ENCODE peak calls at places on chromosome 6, in ten cellular contexts. L is HepG2, Q is hepatocyte, G is brain microvascular endothelial cell, R is mesothelial cell of epicardium, W is fibroblast of the aortic adventitia, X is lower leg skin, N is dorsolateral prefrontal cortex, M is fibroblast of mammary gland, J is GM12878. S is an unnamed sample.
A peak's percentile ranks its signal among the peaks of the same experiment; 100 is the strongest.

GRCh38 chr6:10404799-10405524 is 9.9 kb downstream of the TFAP2A start:
- DNase-seq in L (no peak), Q (no peak), G (no peak), R (no peak), W (no peak), X (no peak), N (no peak), M (no peak), J (no peak), S (no peak)

GRCh38 chr6:16669227-16669626 is 92.0 kb downstream of the ATXN1 start:
- DNase-seq in L (peak; percentile 33), Q (no peak), G (peak; percentile 56), R (no peak), W (peak; percentile 72), X (no peak), N (no peak), M (peak; percentile 91), J (no peak), S (no peak)

GRCh38 chr6:50822078-50822476 is 3.4 kb downstream of the TFAP2B start:
- DNase-seq in L (no peak), Q (no peak), G (peak; percentile 5), R (no peak), W (no peak), X (no peak), N (no peak), M (no peak), J (no peak), S (no peak)

GRCh38 chr6:37566209-37566859 is 66.6 kb upstream of the CCDC167 start:
- DNase-seq in L (no peak), Q (peak; percentile 68), G (peak; percentile 18), R (peak; percentile 81), W (peak; percentile 30), X (no peak), N (peak; percentile 53), M (peak; percentile 11), J (no peak), S (peak; percentile 80)

GRCh38 chr6:138030872-138031271 is 76.3 kb downstream of the PERP start:
- DNase-seq in L (no peak), Q (no peak), G (no peak), R (no peak), W (no peak), X (no peak), N (no peak), M (no peak), J (no peak), S (no peak)

GRCh38 chr6:41547799-41548097 is 1.6 kb downstream of the FOXP4 start:
- DNase-seq in L (no peak), Q (peak; percentile 31), G (no peak), R (no peak), W (no peak), X (no peak), N (no peak), M (no peak), J (no peak), S (no peak)

GRCh38 chr6:41672016-41672415 is 33.7 kb downstream of the MDFI start:
- DNase-seq in L (no peak), Q (no peak), G (no peak), R (no peak), W (no peak), X (no peak), N (no peak), M (no peak), J (no peak), S (no peak)

GRCh38 chr6:90074161-90074560 is 179.9 kb downstream of the GJA10 start:
- DNase-seq in L (peak; percentile 15), Q (no peak), G (no peak), R (no peak), W (no peak), X (no peak), N (no peak), M (peak; percentile 14), J (no peak), S (no peak)

GRCh38 chr6:49463612-49463967 is 420 bp downstream of the CENPQ start:
- DNase-seq in L (no peak), Q (no peak), G (no peak), R (no peak), W (no peak), X (no peak), N (no peak), M (no peak), J (no peak), S (no peak)

GRCh38 chr6:16511723-16512584 is 249.3 kb downstream of the ATXN1 start:
- DNase-seq in L (no peak), Q (no peak), G (no peak), R (no peak), W (no peak), X (no peak), N (no peak), M (no peak), J (peak; percentile 72), S (no peak)

GRCh38 chr6:34513628-34514027 is 42.5 kb downstream of the SPDEF start:
- DNase-seq in L (no peak), Q (no peak), G (no peak), R (no peak), W (no peak), X (no peak), N (no peak), M (no peak), J (no peak), S (peak; percentile 97)

GRCh38 chr6:167953551-167953950 is 43.9 kb upstream of the KIF25 start:
- DNase-seq in L (no peak), Q (no peak), G (no peak), R (no peak), W (no peak), X (no peak), N (no peak), M (no peak), J (no peak), S (no peak)

GRCh38 chr6:82711992-82712788 is 348.6 kb downstream of the TPBG start:
- DNase-seq in L (no peak), Q (no peak), G (no peak), R (no peak), W (peak; percentile 66), X (peak; percentile 36), N (no peak), M (peak; percentile 71), J (no peak), S (no peak)

GRCh38 chr6:33314943-33315752 is 1.3 kb upstream of the TAPBP start:
- DNase-seq in L (no peak), Q (peak; percentile 79), G (no peak), R (no peak), W (no peak), X (no peak), N (no peak), M (peak; percentile 23), J (no peak), S (no peak)

GRCh38 chr6:117200067-117200466 is 65.3 kb upstream of the VGLL2 start:
- DNase-seq in L (no peak), Q (no peak), G (no peak), R (no peak), W (no peak), X (no peak), N (peak; percentile 31), M (no peak), J (no peak), S (no peak)

GRCh38 chr6:161410736-161411135 is 136.9 kb upstream of the AGPAT4 start:
- DNase-seq in L (no peak), Q (no peak), G (no peak), R (no peak), W (no peak), X (no peak), N (no peak), M (no peak), J (no peak), S (no peak)

GRCh38 chr6:25022140-25022553 is 86.4 kb upstream of the RIPOR2 start:
- DNase-seq in L (no peak), Q (no peak), G (no peak), R (no peak), W (peak; percentile 28), X (no peak), N (no peak), M (peak; percentile 36), J (no peak), S (no peak)

GRCh38 chr6:162736933-162737332 is 9.2 kb downstream of the PACRG start:
- DNase-seq in L (no peak), Q (no peak), G (no peak), R (no peak), W (no peak), X (no peak), N (no peak), M (no peak), J (no peak), S (no peak)
- TF ChIP-seq CTCF in L (peak; percentile 37), Q (peak; percentile 17), G (peak; percentile 22), R (no peak), W (no peak), X (no peak), N (no peak), M (peak; percentile 4), J (no peak), S (peak; percentile 35)

GRCh38 chr6:8059129-8059528 is 5.1 kb downstream of the BLOC1S5 start:
- DNase-seq in L (no peak), Q (peak; percentile 30), G (no peak), R (no peak), W (peak; percentile 73), X (no peak), N (no peak), M (peak; percentile 67), J (no peak), S (no peak)
- TF ChIP-seq CTCF in L (no peak), Q (peak; percentile 55), G (peak; percentile 16), R (peak; percentile 28), W (peak; percentile 35), X (no peak), N (peak; percentile 37), M (peak; percentile 32), J (no peak), S (peak; percentile 39)

GRCh38 chr6:142945071-142945445 is at the start of gene HIVEP2:
- DNase-seq in L (peak; percentile 78), Q (peak; percentile 94), G (peak; percentile 88), R (peak; percentile 86), W (peak; percentile 84), X (peak; percentile 85), N (peak; percentile 87), M (peak; percentile 80), J (no peak), S (no peak)
- TF ChIP-seq CTCF in L (no peak), Q (no peak), G (peak; percentile 28), R (no peak), W (peak; percentile 38), X (no peak), N (no peak), M (no peak), J (no peak), S (no peak)

DNA sequence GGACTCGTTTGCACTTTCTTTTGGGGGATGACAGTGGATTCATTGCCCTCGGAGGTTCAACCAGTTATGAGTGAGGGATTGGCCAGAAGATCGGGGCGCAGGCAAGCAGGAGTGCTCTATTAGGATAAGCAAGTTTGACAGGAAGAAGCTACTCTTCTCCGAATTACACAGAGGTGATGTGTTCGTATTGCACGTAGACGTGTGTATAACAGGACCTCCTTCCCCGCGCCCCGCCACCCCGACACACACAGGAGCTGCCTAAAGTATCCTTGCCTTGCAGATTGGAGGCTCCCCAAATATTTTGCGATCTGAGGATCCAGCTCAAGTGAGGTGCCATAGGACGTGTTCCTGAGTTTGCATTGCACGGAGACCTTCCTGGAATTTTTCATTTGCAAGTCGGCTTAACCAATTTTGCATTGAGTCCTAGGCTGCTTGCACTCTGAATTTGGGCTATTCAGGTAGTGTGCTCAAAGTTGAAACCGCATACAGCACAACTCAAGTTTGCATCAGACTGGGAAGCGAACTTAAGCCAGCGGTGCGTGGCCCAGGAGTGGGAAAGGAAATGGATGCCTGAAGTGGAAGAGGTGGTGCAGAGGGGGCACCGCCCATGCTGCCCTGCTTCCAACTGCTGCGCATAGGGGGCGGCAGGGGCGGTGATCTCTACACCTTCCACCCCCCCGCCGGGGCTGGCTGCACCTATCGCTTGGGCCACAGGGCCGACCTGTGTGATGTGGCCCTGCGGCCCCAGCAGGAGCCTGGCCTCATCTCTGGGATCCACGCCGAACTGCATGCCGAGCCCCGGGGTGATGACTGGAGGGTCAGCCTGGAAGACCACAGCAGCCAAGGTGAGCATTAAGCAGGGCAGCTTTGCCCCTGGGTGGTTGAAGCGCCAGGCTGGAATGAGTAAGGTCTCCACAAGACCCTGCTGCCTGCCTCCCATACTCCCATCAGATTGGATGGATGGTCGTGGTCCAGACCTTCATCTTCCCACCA is 770 bp downstream of the TCF19 start:
- DNase-seq in L (peak; percentile 31), Q (no peak), G (peak; percentile 2), R (no peak), W (peak; percentile 13), X (no peak), N (no peak), M (peak; percentile 24), J (no peak), S (no peak)
- TF ChIP-seq CTCF in L (peak; percentile 55), Q (no peak), G (peak; percentile 25), R (no peak), W (peak; percentile 12), X (no peak), N (no peak), M (no peak), J (peak; percentile 32), S (no peak)